ENCODE peak calls at places on chromosomes 1 and 21, in four cellular contexts. G is aorta, J is fibroblast of lung, Y is heart right ventricle. E is an unnamed sample.

GRCh38 chr1:7334475-7335035 is 436.5 kb upstream of the VAMP3 start:
- DNase-seq in G (peak; percentile 4), J (peak; percentile 31), Y (peak; percentile 34), E (no peak)

GRCh38 chr21:41124626-41125240 is 43.2 kb upstream of the BACE2 start:
- DNase-seq in G (no peak), J (no peak), Y (no peak), E (no peak)

GRCh38 chr21:15472641-15473040 is 257.1 kb upstream of the USP25 start:
- DNase-seq in Y (no peak), J (no peak), G (no peak), E (no peak)

GRCh38 chr1:40384413-40384762 is 10.9 kb downstream of the SMAP2 start:
- DNase-seq in J (no peak), Y (no peak), G (no peak), E (no peak)

GRCh38 chr21:26374817-26375216 is 198.3 kb downstream of the CYYR1 start:
- DNase-seq in G (no peak), Y (no peak), J (no peak), E (no peak)

GRCh38 chr1:11176081-11176706 is 13.0 kb upstream of the ANGPTL7 start:
- DNase-seq in Y (no peak), G (no peak), J (no peak), E (no peak)

GRCh38 chr1:150227228-150227627 is 8.7 kb downstream of the ANP32E start:
- DNase-seq in J (no peak), Y (no peak), G (no peak), E (no peak)

GRCh38 chr1:101371259-101371658 is 134.4 kb downstream of the S1PR1 start:
- DNase-seq in G (no peak), J (peak; percentile 52), Y (no peak), E (no peak)

GRCh38 chr1:24745711-24746582 is 700 bp downstream of the CLIC4 start:
- DNase-seq in G (peak; percentile 82), Y (peak; percentile 58), J (peak; percentile 85), E (peak; percentile 84)

GRCh38 chr1:209607795-209608178 is 24.3 kb downstream of the CAMK1G start:
- DNase-seq in Y (no peak), G (no peak), J (no peak), E (no peak)

GRCh38 chr1:68173283-68174172 is 58.8 kb downstream of the WLS start:
- DNase-seq in J (peak; percentile 51), G (no peak), Y (peak; percentile 11), E (no peak)

GRCh38 chr1:151864411-151864810 is 10.9 kb upstream of the THEM5 start:
- DNase-seq in G (no peak), J (no peak), Y (no peak), E (no peak)

GRCh38 chr1:221718391-221719277 is 23.3 kb downstream of the DUSP10 start:
- DNase-seq in Y (no peak), G (no peak), J (peak; percentile 95), E (no peak)

GRCh38 chr1:16396591-16396990 is 29.5 kb downstream of the SZRD1 start:
- DNase-seq in J (peak; percentile 84), G (no peak), Y (no peak), E (no peak)

GRCh38 chr1:23163395-23163794 is 5.3 kb downstream of the LUZP1 start:
- DNase-seq in J (no peak), G (no peak), Y (no peak), E (no peak)

GRCh38 chr1:77783141-77783540 is 3.7 kb downstream of the MIGA1 start:
- DNase-seq in J (no peak), Y (no peak), G (no peak), E (no peak)

GRCh38 chr21:31132574-31133242 is 94.4 kb upstream of the KRTAP19-8 start:
- DNase-seq in J (peak; percentile 28), G (no peak), Y (no peak), E (no peak)

GRCh38 chr1:150971583-150972416 is 2.8 kb downstream of the CERS2 start:
- DNase-seq in J (peak; percentile 24), Y (no peak), G (no peak), E (no peak)

GRCh38 chr1:152745289-152745704 is 12.5 kb upstream of the KPRP start:
- DNase-seq in G (no peak), Y (no peak), J (peak; percentile 68), E (no peak)

GRCh38 chr1:115492880-115493279 is 148.9 kb upstream of the VANGL1 start:
- DNase-seq in J (no peak), G (no peak), Y (no peak), E (no peak)

GRCh38 chr1:231040019-231040799 is at the start of gene FAM89A:
- DNase-seq in G (peak; percentile 88), J (peak; percentile 28), Y (peak; percentile 67), E (no peak)

GRCh38 chr1:85894651-85895050 is 186.4 kb upstream of the ZNHIT6 start:
- DNase-seq in G (no peak), J (peak; percentile 62), Y (peak; percentile 7), E (peak; percentile 66)

GRCh38 chr1:163357378-163357777 is 35.6 kb downstream of the NUF2 start:
- DNase-seq in Y (no peak), J (peak; percentile 21), G (no peak), E (no peak)

GRCh38 chr21:24428539-24429186 is 1178.6 kb downstream of the MRPL39 start:
- DNase-seq in G (no peak), J (peak; percentile 7), Y (no peak), E (no peak)

GRCh38 chr1:84377480-84378095 is 20.7 kb upstream of the DNASE2B start:
- DNase-seq in J (peak; percentile 87), Y (peak; percentile 32), G (no peak), E (no peak)

GRCh38 chr1:67738401-67738800 is 53.4 kb downstream of the GADD45A start:
- DNase-seq in J (no peak), Y (no peak), G (no peak), E (no peak)

GRCh38 chr1:111140680-111140967 is 601 bp downstream of the CEPT1 start:
- DNase-seq in J (peak; percentile 38), Y (no peak), G (no peak), E (no peak)

GRCh38 chr1:245459621-245460020 is 304.8 kb downstream of the KIF26B start:
- DNase-seq in Y (no peak), J (no peak), G (no peak), E (no peak)

GRCh38 chr1:42939216-42939615 is 19.5 kb downstream of the SLC2A1 start:
- DNase-seq in J (no peak), G (peak; percentile 43), Y (no peak), E (no peak)
- H3K4me1 ChIP-seq in J (peaks cover 27% of the 10 kb centered on the region), G (peaks cover 4% of the 10 kb centered on the region), Y (peaks cover 92% of the 10 kb centered on the region), E (peaks cover 54% of the 10 kb centered on the region)

GRCh38 chr1:89605692-89606091 is 27.2 kb upstream of the LRRC8C start:
- DNase-seq in Y (no peak), J (peak; percentile 90), G (no peak), E (no peak)

GRCh38 chr1:89602871-89603404 is 30.0 kb upstream of the LRRC8C start:
- DNase-seq in J (no peak), Y (no peak), G (no peak), E (no peak)

GRCh38 chr1:89604414-89604735 is 28.5 kb upstream of the LRRC8C start:
- DNase-seq in G (no peak), J (no peak), Y (no peak), E (no peak)

GRCh38 chr1:89606227-89606945 is 26.5 kb upstream of the LRRC8C start:
- DNase-seq in G (no peak), J (no peak), Y (no peak), E (no peak)

GRCh38 chr1:89603651-89604413 is 29.1 kb upstream of the LRRC8C start:
- DNase-seq in Y (no peak), J (peak; percentile 39), G (no peak), E (no peak)
- H3K4me1 ChIP-seq in Y (peaks cover 55% of the 10 kb centered on the region), J (peaks cover 11% of the 10 kb centered on the region), G (no peaks in the 10 kb centered on the region), E (no peaks in the 10 kb centered on the region)

DNA sequence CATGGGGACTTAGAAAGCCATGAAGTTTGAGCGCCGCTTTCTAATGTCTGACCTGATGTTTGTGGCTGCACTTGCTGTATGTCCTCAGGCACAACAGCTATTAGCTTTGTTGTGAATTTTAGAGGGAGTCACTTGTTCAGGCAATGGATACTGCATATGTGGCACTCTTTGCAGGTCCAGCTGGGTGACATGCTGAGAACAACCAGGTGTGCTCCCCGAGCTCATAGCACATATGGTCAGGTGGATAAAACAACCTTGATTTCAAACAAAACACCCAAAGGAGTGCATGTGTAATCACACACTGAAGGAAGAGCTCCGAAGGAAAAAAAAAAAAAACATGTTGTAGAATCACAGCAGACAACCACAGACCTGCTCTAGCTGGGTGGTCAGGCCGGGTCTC is 178.6 kb downstream of the BACH1 start:
- DNase-seq in Y (no peak), G (no peak), J (no peak), E (no peak)
- H3K4me1 ChIP-seq in Y (peaks cover 5% of the 10 kb centered on the region), G (no peaks in the 10 kb centered on the region), J (peaks cover 5% of the 10 kb centered on the region), E (no peaks in the 10 kb centered on the region)

DNA sequence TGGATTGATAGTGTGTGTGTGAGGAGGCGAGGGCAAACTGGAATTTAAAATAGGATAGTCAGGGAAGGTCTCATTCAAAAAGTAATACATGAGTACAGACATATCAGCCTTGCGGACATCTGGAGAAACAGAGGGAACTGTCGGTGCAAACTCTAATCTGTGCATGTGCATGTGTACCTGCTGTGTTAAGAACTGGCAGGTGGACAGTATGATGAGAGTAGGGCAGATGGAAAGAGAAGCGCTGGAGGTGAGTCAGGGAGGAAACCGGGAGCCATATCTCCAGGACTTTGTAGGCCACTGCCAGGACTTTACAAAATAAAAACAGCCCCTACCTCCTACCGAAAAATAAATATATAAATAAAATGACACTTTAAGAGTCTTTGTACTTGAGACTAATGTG is 31.3 kb upstream of the MYBPHL start:
- DNase-seq in J (no peak), Y (no peak), G (no peak), E (no peak)
- H3K4me1 ChIP-seq in J (no peaks in the 10 kb centered on the region), Y (peaks cover 9% of the 10 kb centered on the region), G (no peaks in the 10 kb centered on the region), E (no peaks in the 10 kb centered on the region)

DNA sequence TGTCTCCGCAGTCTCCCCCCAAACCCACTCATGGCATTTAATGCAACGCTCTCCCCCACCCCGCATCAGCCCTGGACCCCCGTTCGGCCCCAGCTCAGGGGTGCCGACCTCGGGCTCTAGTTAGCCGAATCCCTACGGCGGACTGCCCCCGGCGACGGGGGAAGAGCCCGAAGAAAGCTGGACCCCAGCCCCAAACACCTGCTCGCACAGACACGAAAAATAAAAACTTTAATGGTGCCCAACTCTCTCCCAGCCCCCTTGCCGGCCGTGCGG is 564 bp downstream of the RCC2 start:
- DNase-seq in G (peak; percentile 74), Y (no peak), J (no peak), E (no peak)
- H3K4me1 ChIP-seq in G (no peaks in the 10 kb centered on the region), Y (peaks cover 34% of the 10 kb centered on the region), J (peaks cover 4% of the 10 kb centered on the region), E (peaks cover 26% of the 10 kb centered on the region)

GRCh38 chr1:198653815-198654413 is 15.1 kb downstream of the PTPRC start:
- DNase-seq in J (no peak), G (no peak), Y (no peak), E (no peak)

GRCh38 chr1:198657550-198658064 is 18.8 kb downstream of the PTPRC start:
- DNase-seq in G (no peak), Y (no peak), J (peak; percentile 96), E (no peak)

GRCh38 chr1:198655464-198656121 is 16.8 kb downstream of the PTPRC start:
- DNase-seq in Y (no peak), J (no peak), G (no peak), E (no peak)

GRCh38 chr1:198660341-198661056 is 21.7 kb downstream of the PTPRC start:
- DNase-seq in G (no peak), Y (no peak), J (no peak), E (no peak)

GRCh38 chr1:198656500-198656932 is 17.7 kb downstream of the PTPRC start:
- DNase-seq in J (no peak), Y (peak; percentile 42), G (peak; percentile 75), E (no peak)
- H3K4me1 ChIP-seq in J (peaks cover 4% of the 10 kb centered on the region), Y (peaks cover 87% of the 10 kb centered on the region), G (peaks cover 2% of the 10 kb centered on the region), E (no peaks in the 10 kb centered on the region)